ENCODE peak calls at places on chromosomes 12 and 14, in ten cellular contexts. H is neuronal stem cell; K is heart left ventricle; L is K562; U is BJ; Q is H7; W is ovary; M is CD4-positive, CD25-positive, alpha-beta regulatory T cell; D is brain microvascular endothelial cell; J is CD8-positive, alpha-beta memory T cell. V is an unnamed sample. For H3K36me3, the result is how much of the 10 kb centered on the place peaks cover.

GRCh38 chr12:18696971-18697602 is 40.7 kb downstream of the PLCZ1 start:
- DNase-seq in H (no peak), K (no peak), L (peak), U (no peak), Q (no peak), W (no peak), M (no peak), D (peak), J (no peak), V (no peak)

GRCh38 chr12:105843989-105844768 is 294.6 kb downstream of the NUAK1 start:
- DNase-seq in H (no peak), K (no peak), L (no peak), U (peak), Q (no peak), W (no peak), M (no peak), D (no peak), J (no peak), V (no peak)

GRCh38 chr12:101875112-101875961 is 2.0 kb upstream of the DRAM1 start:
- DNase-seq in H (no peak), K (no peak), L (no peak), U (no peak), Q (no peak), W (no peak), M (no peak), D (peak), J (no peak), V (peak)

GRCh38 chr14:66137076-66137475 is 349.1 kb upstream of the CCDC196 start:
- DNase-seq in H (no peak), K (no peak), L (no peak), U (no peak), Q (no peak), W (no peak), M (no peak), D (no peak), J (no peak), V (peak)

GRCh38 chr12:24649209-24649608 is 299.7 kb downstream of the BCAT1 start:
- DNase-seq in H (no peak), K (no peak), L (no peak), U (no peak), Q (no peak), W (no peak), M (no peak), D (no peak), J (no peak), V (no peak)

GRCh38 chr12:18141583-18141982 is 51.6 kb upstream of the RERGL start:
- DNase-seq in H (no peak), K (no peak), L (no peak), U (no peak), Q (no peak), W (no peak), M (no peak), D (peak), J (no peak), V (no peak)

GRCh38 chr12:108214486-108214885 is 85.4 kb downstream of the WSCD2 start:
- DNase-seq in H (peak), K (no peak), L (peak), U (no peak), Q (peak), W (no peak), M (peak), D (peak), J (no peak), V (peak)

GRCh38 chr12:31007636-31008175 is 66.0 kb upstream of the DDX11 start:
- DNase-seq in H (no peak), K (no peak), L (no peak), U (no peak), Q (no peak), W (no peak), M (no peak), D (no peak), J (no peak), V (no peak)

GRCh38 chr12:49288412-49288853 is 6.5 kb upstream of the PRPH start:
- DNase-seq in H (no peak), K (peak), L (peak), U (no peak), Q (peak), W (peak), M (peak), D (peak), J (peak), V (peak)

GRCh38 chr12:68953536-68953935 is 20.6 kb upstream of the CPM start:
- DNase-seq in H (no peak), K (no peak), L (no peak), U (no peak), Q (no peak), W (no peak), M (no peak), D (no peak), J (no peak), V (no peak)

GRCh38 chr12:51862947-51863346 is 14.4 kb upstream of the FIGNL2 start:
- DNase-seq in H (no peak), K (no peak), L (no peak), U (no peak), Q (peak), W (no peak), M (no peak), D (no peak), J (no peak), V (no peak)

GRCh38 chr12:49332441-49332861 is 4.5 kb downstream of the C1QL4 start:
- DNase-seq in H (no peak), K (no peak), L (no peak), U (no peak), Q (no peak), W (no peak), M (no peak), D (no peak), J (no peak), V (no peak)

GRCh38 chr12:105679982-105680381 is 349.5 kb downstream of the C12orf75 start:
- DNase-seq in H (no peak), K (no peak), L (no peak), U (no peak), Q (no peak), W (no peak), M (peak), D (no peak), J (no peak), V (no peak)

GRCh38 chr14:58464652-58465051 is 37.1 kb downstream of the KIAA0586 start:
- DNase-seq in H (no peak), K (no peak), L (no peak), U (no peak), Q (no peak), W (no peak), M (no peak), D (no peak), J (no peak), V (no peak)

GRCh38 chr14:58465425-58465824 is 37.9 kb downstream of the KIAA0586 start:
- DNase-seq in H (no peak), K (no peak), L (no peak), U (no peak), Q (no peak), W (no peak), M (no peak), D (peak), J (no peak), V (no peak)

GRCh38 chr14:58466459-58466858 is 38.9 kb downstream of the KIAA0586 start:
- DNase-seq in H (no peak), K (no peak), L (no peak), U (no peak), Q (no peak), W (no peak), M (no peak), D (no peak), J (no peak), V (no peak)

GRCh38 chr14:58460772-58461171 is 33.3 kb downstream of the KIAA0586 start:
- DNase-seq in H (no peak), K (no peak), L (no peak), U (no peak), Q (no peak), W (no peak), M (no peak), D (no peak), J (no peak), V (no peak)

DNA sequence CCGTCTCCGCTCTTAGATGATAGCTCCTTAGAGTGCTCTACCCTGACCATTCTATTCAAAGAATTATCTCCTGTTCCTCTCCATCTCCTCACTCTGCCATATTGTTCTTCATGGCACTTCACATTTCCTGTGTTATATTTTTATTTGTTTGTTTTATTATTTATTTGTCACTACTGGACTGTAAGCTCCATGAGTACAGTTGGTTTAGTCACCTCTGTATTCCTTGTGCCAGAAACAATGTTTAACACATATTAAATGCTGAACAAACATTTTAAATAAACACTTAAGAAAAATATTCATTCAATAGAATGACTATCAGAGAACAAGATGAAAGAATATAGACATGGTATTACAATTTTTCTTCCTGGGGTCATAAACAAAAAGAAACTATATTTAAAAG is 35.6 kb downstream of the KIAA0586 start:
- DNase-seq in H (no peak), K (no peak), L (no peak), U (no peak), Q (no peak), W (no peak), M (no peak), D (no peak), J (no peak), V (no peak)
- H3K36me3 ChIP-seq in H (half or more), K (under half), L (half or more), U (under half), Q (under half), W (under half), M (half or more), D (under half), J (under half), V (under half)

DNA sequence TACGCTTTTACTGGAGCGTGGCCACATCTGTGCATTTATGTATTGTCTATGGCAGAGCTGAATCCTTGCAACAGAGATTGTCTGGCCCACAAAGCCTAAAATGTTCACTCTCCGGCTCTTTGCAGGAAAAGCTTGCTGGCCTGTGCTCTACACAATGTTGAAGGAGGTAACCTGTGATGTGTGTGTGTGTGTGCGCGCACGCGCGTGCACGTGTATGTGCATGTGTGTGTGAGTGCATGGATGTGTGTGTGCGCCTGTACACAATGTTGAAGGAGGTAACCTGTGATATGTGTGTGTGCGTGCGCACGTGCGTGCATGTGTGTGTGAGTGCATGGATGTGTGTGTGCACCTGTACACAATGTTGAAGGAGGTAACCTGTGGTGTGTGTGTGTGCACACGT is 62.7 kb downstream of the RFLNA start:
- DNase-seq in H (no peak), K (no peak), L (no peak), U (no peak), Q (no peak), W (no peak), M (no peak), D (no peak), J (no peak), V (no peak)
- H3K36me3 ChIP-seq in H (half or more), K (under half), L (half or more), U (half or more), Q (under half), W (under half), M (half or more), D (half or more), J (under half), V (half or more)

GRCh38 chr14:24100982-24101494 is 6.9 kb downstream of the PCK2 start:
- DNase-seq in H (no peak), K (no peak), L (no peak), U (no peak), Q (no peak), W (no peak), M (no peak), D (no peak), J (no peak), V (no peak)

GRCh38 chr14:24098927-24099813 is 5.1 kb downstream of the PCK2 start:
- DNase-seq in H (no peak), K (no peak), L (no peak), U (no peak), Q (no peak), W (no peak), M (no peak), D (no peak), J (no peak), V (no peak)

GRCh38 chr14:24103451-24103850 is 9.3 kb downstream of the PCK2 start:
- DNase-seq in H (no peak), K (no peak), L (no peak), U (no peak), Q (no peak), W (no peak), M (no peak), D (no peak), J (no peak), V (no peak)

GRCh38 chr14:24100197-24100981 is 6.3 kb downstream of the PCK2 start:
- DNase-seq in H (no peak), K (no peak), L (no peak), U (no peak), Q (no peak), W (no peak), M (no peak), D (no peak), J (no peak), V (no peak)

GRCh38 chr14:24102357-24103048 is 8.4 kb downstream of the PCK2 start:
- DNase-seq in H (no peak), K (no peak), L (no peak), U (no peak), Q (no peak), W (no peak), M (no peak), D (no peak), J (no peak), V (no peak)
- H3K36me3 ChIP-seq in H (under half), K (under half), L (half or more), U (under half), Q (half or more), W (under half), M (under half), D (under half), J (under half), V (under half)

GRCh38 chr12:121830588-121831265 is 26.9 kb downstream of the SETD1B start:
- DNase-seq in H (no peak), K (no peak), L (no peak), U (no peak), Q (peak), W (no peak), M (no peak), D (no peak), J (no peak), V (no peak)
- H3K36me3 ChIP-seq in H (half or more), K (under half), L (half or more), U (under half), Q (under half), W (under half), M (half or more), D (half or more), J (under half), V (under half)

DNA sequence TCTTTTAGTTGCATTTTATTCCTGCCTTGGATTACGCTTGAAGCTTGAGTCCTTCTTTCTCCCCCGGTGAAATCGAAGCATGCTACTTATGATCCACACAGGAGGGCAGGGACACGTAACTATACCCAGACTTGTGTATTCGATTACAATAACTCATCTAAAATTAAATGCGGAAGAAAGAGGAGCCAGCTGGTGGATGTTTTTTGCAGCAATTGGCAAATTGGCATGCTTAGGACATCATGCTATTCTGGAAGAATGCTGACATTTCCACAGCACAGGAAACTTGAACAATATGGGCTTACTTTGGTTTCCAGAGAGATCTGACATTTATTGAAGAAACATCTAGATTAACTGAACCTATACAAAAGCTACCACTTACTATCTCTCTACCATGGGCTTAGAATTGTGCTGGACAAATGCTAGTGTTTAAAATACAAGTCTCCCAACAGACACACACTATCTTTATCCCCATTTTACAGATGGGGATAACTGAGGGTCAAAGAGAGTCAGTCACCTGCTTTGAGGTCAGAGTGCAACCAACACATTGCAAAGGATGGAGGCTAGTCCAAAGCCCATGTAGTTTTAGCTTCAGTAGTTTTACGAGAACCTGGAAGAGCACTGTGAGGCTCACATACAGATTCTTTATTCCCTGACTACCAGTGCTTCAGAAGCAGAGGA is 36.3 kb downstream of the LGMN start:
- DNase-seq in H (no peak), K (no peak), L (no peak), U (no peak), Q (no peak), W (no peak), M (no peak), D (no peak), J (no peak), V (no peak)
- H3K36me3 ChIP-seq in H (under half), K (under half), L (under half), U (under half), Q (under half), W (under half), M (under half), D (under half), J (under half), V (under half)

GRCh38 chr14:64218344-64219240 is 75.6 kb downstream of the ESR2 start:
- DNase-seq in H (no peak), K (peak), L (no peak), U (no peak), Q (no peak), W (peak), M (no peak), D (no peak), J (no peak), V (no peak)
- H3K36me3 ChIP-seq in H (half or more), K (under half), L (under half), U (under half), Q (under half), W (under half), M (half or more), D (under half), J (half or more), V (under half)

DNA sequence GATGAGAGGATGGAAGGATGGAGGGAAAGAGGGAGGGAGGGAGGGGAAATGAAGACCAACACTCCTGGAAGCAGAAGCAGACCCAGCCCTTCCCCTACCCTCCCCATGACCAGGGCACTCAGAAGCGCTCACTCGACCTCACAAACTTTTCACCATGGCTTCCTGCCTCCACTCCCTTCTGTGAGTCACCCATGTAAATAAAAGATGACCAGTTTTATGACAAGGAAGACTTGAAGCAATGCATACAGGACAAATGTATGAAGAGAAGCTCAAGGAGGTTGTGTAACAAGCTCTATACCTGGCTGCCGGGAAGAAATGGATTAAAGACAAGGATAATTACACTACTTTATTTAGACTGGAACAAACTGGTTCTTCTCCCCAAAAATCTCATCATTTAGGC is 63.8 kb downstream of the CDC42BPB start:
- DNase-seq in H (no peak), K (no peak), L (no peak), U (peak), Q (no peak), W (no peak), M (no peak), D (peak), J (no peak), V (no peak)
- H3K36me3 ChIP-seq in H (half or more), K (under half), L (under half), U (under half), Q (under half), W (under half), M (under half), D (under half), J (under half), V (under half)

GRCh38 chr14:102105369-102105768 is 18.5 kb upstream of the HSP90AA1 start:
- DNase-seq in H (no peak), K (no peak), L (no peak), U (no peak), Q (no peak), W (no peak), M (no peak), D (no peak), J (no peak), V (no peak)

GRCh38 chr14:102116361-102117180 is 23.1 kb upstream of the WDR20 start:
- DNase-seq in H (no peak), K (no peak), L (no peak), U (no peak), Q (no peak), W (no peak), M (no peak), D (no peak), J (no peak), V (no peak)

GRCh38 chr14:102111101-102111500 is 24.3 kb upstream of the HSP90AA1 start:
- DNase-seq in H (no peak), K (no peak), L (no peak), U (no peak), Q (no peak), W (no peak), M (no peak), D (no peak), J (no peak), V (no peak)
- H3K36me3 ChIP-seq in H (under half), K (under half), L (under half), U (under half), Q (under half), W (under half), M (under half), D (under half), J (under half), V (under half)

V was measured in A673.